ENCODE peak calls at places on chromosomes 12 and 14, in five cellular contexts. J is tibial nerve, Q is left ventricle myocardium inferior, P is stomach, X is IMR-90. N is an unnamed sample. For H3K9me3, the result is how much of the 10 kb centered on the place peaks cover.

GRCh38 chr14:76844223-76844622 is 18.0 kb downstream of the LRRC74A start:
- DNase-seq in J (peak), Q (peak), P (peak), X (peak), N (peak)

GRCh38 chr12:96323906-96324305 is 76.3 kb downstream of the CDK17 start:
- DNase-seq in J (no peak), Q (no peak), P (no peak), X (no peak), N (no peak)

GRCh38 chr12:22480016-22480415 is 64.3 kb downstream of the C2CD5 start:
- DNase-seq in J (no peak), Q (no peak), P (no peak), X (no peak), N (no peak)

GRCh38 chr12:51421266-51421884 is 3.3 kb upstream of the SLC4A8 start:
- DNase-seq in J (peak), Q (no peak), P (peak), X (peak), N (peak)

GRCh38 chr12:46259713-46260112 is 9.1 kb downstream of the SLC38A1 start:
- DNase-seq in J (no peak), Q (no peak), P (no peak), X (no peak), N (no peak)

GRCh38 chr14:22966783-22967269 is 9.9 kb upstream of the HAUS4 start:
- DNase-seq in J (no peak), Q (no peak), P (no peak), X (no peak), N (no peak)

GRCh38 chr14:63899953-63900352 is 47.1 kb downstream of the SYNE2 start:
- DNase-seq in J (no peak), Q (no peak), P (no peak), X (no peak), N (no peak)

GRCh38 chr12:19398376-19399363 is 40.6 kb upstream of the AEBP2 start:
- DNase-seq in J (no peak), Q (no peak), P (no peak), X (no peak), N (no peak)

GRCh38 chr12:52372216-52373154 is 5.2 kb upstream of the KRT85 start:
- DNase-seq in J (peak), Q (peak), P (peak), X (peak), N (peak)

GRCh38 chr14:99839696-99840095 is 46.5 kb downstream of the EML1 start:
- DNase-seq in J (no peak), Q (no peak), P (no peak), X (no peak), N (no peak)

GRCh38 chr12:131808744-131809371 is 19.3 kb upstream of the MMP17 start:
- DNase-seq in J (no peak), Q (peak), P (no peak), X (no peak), N (no peak)

GRCh38 chr12:13772264-13772663 is 209.1 kb downstream of the GRIN2B start:
- DNase-seq in J (no peak), Q (no peak), P (no peak), X (no peak), N (no peak)

GRCh38 chr12:111446631-111447570 is 41.2 kb downstream of the SH2B3 start:
- DNase-seq in J (no peak), Q (no peak), P (peak), X (no peak), N (no peak)

GRCh38 chr14:72974661-72975060 is 48.4 kb downstream of the DCAF4 start:
- DNase-seq in J (no peak), Q (no peak), P (no peak), X (no peak), N (no peak)

GRCh38 chr14:93263416-93263815 is 56.4 kb downstream of the UBR7 start:
- DNase-seq in J (no peak), Q (no peak), P (no peak), X (peak), N (no peak)

GRCh38 chr12:57459750-57460400 is at the start of gene GLI1:
- DNase-seq in J (peak), Q (no peak), P (no peak), X (peak), N (peak)

GRCh38 chr14:102320033-102320660 is 601 bp downstream of the ZNF839 start:
- DNase-seq in J (peak), Q (peak), P (peak), X (peak), N (peak)

GRCh38 chr12:51322452-51322851 is 1.5 kb downstream of the BIN2 start:
- DNase-seq in J (no peak), Q (no peak), P (no peak), X (no peak), N (no peak)

GRCh38 chr14:61836184-61836583 is 74.0 kb downstream of the SNAPC1 start:
- DNase-seq in J (no peak), Q (no peak), P (no peak), X (peak), N (no peak)

GRCh38 chr14:99715266-99716000 is 31.3 kb downstream of the CYP46A1 start:
- DNase-seq in J (no peak), Q (no peak), P (no peak), X (no peak), N (no peak)

GRCh38 chr12:128008341-128008740 is 258.6 kb upstream of the TMEM132C start:
- DNase-seq in J (no peak), Q (no peak), P (no peak), X (no peak), N (no peak)

GRCh38 chr14:34257505-34257904 is 204.5 kb downstream of the SPTSSA start:
- DNase-seq in J (no peak), Q (no peak), P (no peak), X (no peak), N (no peak)

GRCh38 chr12:122961551-122962329 is 4.5 kb downstream of the ABCB9 start:
- DNase-seq in J (no peak), Q (no peak), P (peak), X (no peak), N (no peak)

GRCh38 chr14:74984241-74985027 is 18.3 kb upstream of the EIF2B2 start:
- DNase-seq in J (no peak), Q (no peak), P (no peak), X (no peak), N (no peak)

GRCh38 chr12:82694970-82695369 is 8.3 kb downstream of the TMTC2 start:
- DNase-seq in J (no peak), Q (no peak), P (no peak), X (peak), N (no peak)

GRCh38 chr12:107586256-107586970 is 99.2 kb upstream of the PWP1 start:
- DNase-seq in J (no peak), Q (no peak), P (no peak), X (no peak), N (no peak)

GRCh38 chr14:101726954-101727302 is 34.6 kb upstream of the PPP2R5C start:
- DNase-seq in J (no peak), Q (no peak), P (no peak), X (no peak), N (no peak)

GRCh38 chr12:108728820-108729611 is 2.3 kb downstream of the CORO1C start:
- DNase-seq in J (no peak), Q (no peak), P (no peak), X (peak), N (no peak)

GRCh38 chr12:19095869-19096480 is 33.6 kb upstream of the PLEKHA5 start:
- DNase-seq in J (no peak), Q (no peak), P (no peak), X (peak), N (no peak)

GRCh38 chr14:80388980-80389711 is 177.8 kb upstream of the DIO2 start:
- DNase-seq in J (no peak), Q (no peak), P (no peak), X (peak), N (no peak)

GRCh38 chr12:104549820-104550480 is 93.2 kb downstream of the CHST11 start:
- DNase-seq in J (no peak), Q (no peak), P (no peak), X (peak), N (no peak)

GRCh38 chr12:101064721-101065120 is 145.3 kb downstream of the SLC5A8 start:
- DNase-seq in J (no peak), Q (no peak), P (no peak), X (no peak), N (no peak)

GRCh38 chr14:62378057-62378456 is 615.8 kb downstream of the SNAPC1 start:
- DNase-seq in J (no peak), Q (no peak), P (no peak), X (no peak), N (no peak)

GRCh38 chr14:48568688-48569087 is 893.3 kb upstream of the MDGA2 start:
- DNase-seq in J (no peak), Q (no peak), P (no peak), X (peak), N (no peak)

GRCh38 chr12:62808166-62808879 is 126.6 kb downstream of the PPM1H start:
- DNase-seq in J (no peak), Q (no peak), P (no peak), X (no peak), N (no peak)

DNA sequence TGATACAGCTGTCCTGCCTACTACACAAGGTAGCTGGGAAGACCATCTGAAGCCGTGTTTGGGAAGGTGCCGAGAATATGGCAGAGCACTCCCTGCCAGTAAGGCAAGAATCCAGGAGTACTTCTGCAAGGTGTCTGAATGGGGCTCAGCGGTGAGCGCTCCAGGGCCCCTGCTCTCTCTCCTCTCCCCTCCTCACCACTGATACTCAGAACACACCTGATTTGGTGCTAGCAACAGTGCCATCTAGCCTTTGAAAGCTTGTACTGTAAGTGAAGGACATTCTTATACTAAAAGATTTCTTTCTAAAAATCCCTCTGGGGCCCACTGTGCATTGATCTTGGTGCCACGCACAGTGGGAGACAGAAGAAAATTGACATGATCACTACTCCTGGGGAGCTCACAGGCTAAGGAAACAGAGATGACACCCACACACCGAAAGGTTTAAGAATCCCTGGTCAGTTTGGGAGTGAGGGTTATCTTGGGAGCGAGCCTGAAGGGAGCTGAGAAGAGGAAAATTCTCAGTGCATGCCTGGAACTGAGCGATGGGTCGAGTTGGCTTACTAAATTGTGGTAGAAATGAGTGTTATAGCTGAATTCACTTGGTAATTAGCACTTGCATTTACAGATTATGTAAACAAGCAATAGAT is 216.9 kb downstream of the NTF3 start:
- DNase-seq in J (peak), Q (no peak), P (no peak), X (peak), N (no peak)
- TF ChIP-seq CTCF in J (no peak), Q (peak), P (no peak), X (peak), N (peak)

GRCh38 chr14:106872619-106873446 is 1346.5 kb downstream of the TMEM121 start:
- DNase-seq in J (peak), Q (peak), P (peak), X (no peak), N (peak)
- H3K9me3 ChIP-seq in J (under half), Q (under half), P (under half), X (under half), N (under half)

DNA sequence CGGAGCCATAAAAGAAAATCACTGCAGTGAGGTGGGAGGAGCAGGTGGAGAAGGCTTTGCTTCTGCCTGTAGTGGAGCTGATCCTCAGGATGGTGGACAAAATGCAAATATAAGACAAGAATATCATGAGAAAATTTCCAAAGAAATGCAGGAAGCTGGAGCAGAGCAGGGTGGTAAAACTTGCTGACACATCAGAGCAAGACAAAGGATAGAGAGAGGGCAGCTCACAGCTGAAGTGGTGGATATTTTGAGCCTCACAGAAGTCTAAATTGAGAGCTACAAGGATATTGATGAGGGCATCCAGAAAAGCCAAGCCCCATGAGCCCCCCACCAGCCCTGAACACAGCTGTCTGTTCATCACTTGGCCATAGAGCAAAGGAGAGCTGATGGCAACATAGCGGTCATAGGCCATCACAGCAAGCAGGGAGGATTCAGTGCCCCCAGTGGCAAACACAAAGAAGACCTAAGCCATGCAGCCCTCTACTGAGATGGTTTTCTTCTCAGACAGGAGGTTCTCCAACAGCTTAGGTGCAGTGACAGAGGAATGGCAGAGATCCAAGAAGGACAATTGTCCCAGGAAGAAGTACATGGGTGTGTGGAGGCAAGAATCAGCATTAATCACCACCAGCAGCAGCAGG is 30.0 kb upstream of the ANP32D start:
- DNase-seq in J (no peak), Q (no peak), P (no peak), X (no peak), N (no peak)
- TF ChIP-seq CTCF in J (no peak), Q (no peak), P (no peak), X (no peak), N (peak)

GRCh38 chr12:133201888-133202287 is 20.6 kb downstream of the ZNF268 start:
- DNase-seq in J (no peak), Q (no peak), P (no peak), X (no peak), N (no peak)
- H3K9me3 ChIP-seq in J (under half), Q (half or more), P (half or more), X (under half), N (under half)

DNA sequence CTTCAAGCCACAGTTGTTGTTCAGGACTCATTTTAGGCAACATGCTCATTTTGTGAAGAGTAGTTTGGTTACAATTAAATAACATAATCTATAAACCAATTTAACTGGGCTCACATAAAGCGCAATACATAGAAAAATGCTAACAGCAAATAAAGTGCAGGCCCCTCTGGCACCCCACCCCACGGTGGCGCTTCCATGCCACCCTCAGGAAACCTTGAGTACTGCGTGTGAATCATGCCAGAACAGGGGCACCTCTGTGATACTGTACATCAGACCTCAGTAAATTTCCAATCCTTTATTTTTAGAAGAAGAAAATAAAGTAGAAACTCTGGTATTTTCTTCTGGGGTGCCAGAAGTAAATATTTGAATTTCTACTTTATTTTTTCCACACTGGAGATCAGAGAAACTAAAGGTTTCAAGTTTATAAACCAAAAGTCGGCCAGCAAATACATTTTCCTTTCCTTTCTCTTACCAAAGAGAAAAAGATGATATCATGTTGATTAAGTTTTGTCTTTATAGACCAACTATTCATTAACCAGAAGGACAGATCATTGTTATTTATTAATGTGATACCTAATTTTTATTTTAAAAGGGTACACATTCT is 316.8 kb downstream of the PAWR start:
- DNase-seq in J (no peak), Q (no peak), P (no peak), X (peak), N (peak)
- TF ChIP-seq CTCF in J (peak), Q (peak), P (no peak), X (peak), N (peak)

DNA sequence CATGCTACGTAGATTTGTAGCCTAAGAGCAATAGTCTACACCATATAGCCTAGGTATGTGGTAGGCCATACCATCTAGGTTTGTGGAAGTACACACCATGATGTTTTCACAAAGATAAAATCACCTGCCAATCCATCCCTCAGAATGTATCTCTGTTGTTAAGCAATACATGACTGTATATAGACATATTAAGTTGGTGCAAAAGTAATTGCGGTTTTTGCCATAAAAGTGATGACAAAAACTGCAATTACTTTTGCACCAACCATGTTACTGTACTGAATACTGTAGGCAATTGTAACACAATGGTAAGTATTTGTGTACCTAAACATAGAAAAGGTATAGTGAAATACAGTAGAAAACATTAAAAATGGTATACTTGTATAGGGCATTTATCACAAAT is 40.5 kb downstream of the MGST1 start:
- DNase-seq in J (no peak), Q (no peak), P (no peak), X (no peak), N (no peak)
- H3K9me3 ChIP-seq in J (under half), Q (under half), P (under half), X (under half), N (under half)

N was measured in BE2C.